ENCODE peak calls at places on chromosomes 12 and 14, in five cellular contexts. A is GM12891, R is breast epithelium, L is suprapubic skin, S is uterus. U is an unnamed sample.

GRCh38 chr14:67514650-67515385 is 18.3 kb upstream of the PLEKHH1 start:
- DNase-seq in R (no peak), S (peak; percentile 34), A (peak; percentile 63), L (no peak), U (peak; percentile 58)

GRCh38 chr12:3728686-3729085 is 24.2 kb downstream of the CRACR2A start:
- DNase-seq in A (no peak), R (no peak), S (no peak), L (no peak), U (no peak)

GRCh38 chr14:100122481-100123215 is 36.8 kb downstream of the DEGS2 start:
- DNase-seq in L (no peak), S (no peak), A (no peak), R (no peak), U (no peak)

GRCh38 chr12:132559652-132560420 is 50.5 kb downstream of the LRCOL1 start:
- DNase-seq in S (no peak), R (no peak), A (peak; percentile 79), L (no peak), U (peak; percentile 50)

GRCh38 chr14:72744416-72745120 is 149.3 kb downstream of the DPF3 start:
- DNase-seq in L (no peak), S (no peak), R (no peak), A (no peak), U (no peak)

GRCh38 chr12:64893961-64894360 is 69.5 kb downstream of the TBC1D30 start:
- DNase-seq in R (no peak), A (no peak), S (no peak), L (no peak), U (no peak)

GRCh38 chr12:111581434-111582132 is 17.5 kb downstream of the ATXN2 start:
- DNase-seq in L (no peak), R (no peak), S (no peak), A (no peak), U (no peak)

GRCh38 chr12:29343022-29343799 is 37.8 kb downstream of the ERGIC2 start:
- DNase-seq in S (no peak), A (no peak), R (no peak), L (no peak), U (no peak)

GRCh38 chr14:104087981-104088850 is 2.7 kb downstream of the ASPG start:
- DNase-seq in L (no peak), R (no peak), A (no peak), S (peak; percentile 14), U (peak; percentile 10)

GRCh38 chr12:1920971-1921370 is 2.5 kb upstream of the CACNA2D4 start:
- DNase-seq in A (no peak), R (no peak), S (no peak), L (peak; percentile 78), U (peak; percentile 38)

GRCh38 chr14:55057919-55058318 is 6.5 kb downstream of the MAPK1IP1L start:
- DNase-seq in A (no peak), S (no peak), L (no peak), R (no peak), U (no peak)

GRCh38 chr12:39605501-39605900 is 14.1 kb downstream of the ABCD2 start:
- DNase-seq in S (no peak), R (no peak), A (no peak), L (no peak), U (no peak)

GRCh38 chr14:103880334-103880985 is 33.1 kb upstream of the PPP1R13B start:
- DNase-seq in A (no peak), L (peak; percentile 92), S (peak; percentile 73), R (peak; percentile 85), U (peak; percentile 87)

GRCh38 chr12:120497524-120498150 is 1.7 kb downstream of the DYNLL1 start:
- DNase-seq in L (no peak), R (peak; percentile 25), S (no peak), A (no peak), U (no peak)

GRCh38 chr12:88934163-88934747 is 354.0 kb upstream of the KITLG start:
- DNase-seq in L (no peak), R (no peak), A (no peak), S (no peak), U (no peak)

GRCh38 chr12:111558107-111558376 is 41.1 kb downstream of the ATXN2 start:
- DNase-seq in A (no peak), S (no peak), L (no peak), R (no peak), U (no peak)

GRCh38 chr14:25048170-25049126 is 1.5 kb downstream of the STXBP6 start:
- DNase-seq in L (no peak), S (peak; percentile 58), A (no peak), R (no peak), U (no peak)

GRCh38 chr14:71620401-71620800 is 311.8 kb upstream of the RGS6 start:
- DNase-seq in A (no peak), L (no peak), S (no peak), R (no peak), U (no peak)

GRCh38 chr14:54048311-54048710 is 91.7 kb upstream of the BMP4 start:
- DNase-seq in A (no peak), S (no peak), R (no peak), L (no peak), U (no peak)

GRCh38 chr14:65664436-65664835 is 251.9 kb downstream of the FUT8 start:
- DNase-seq in L (no peak), S (no peak), A (no peak), R (no peak), U (no peak)

GRCh38 chr12:107731376-107731775 is 29.6 kb downstream of the PRDM4 start:
- DNase-seq in L (no peak), A (no peak), R (no peak), S (no peak), U (no peak)

GRCh38 chr12:70426620-70427019 is 60.5 kb downstream of the KCNMB4 start:
- DNase-seq in A (no peak), S (no peak), L (no peak), R (no peak), U (no peak)

GRCh38 chr12:66241061-66242043 is 52.3 kb downstream of the IRAK3 start:
- DNase-seq in L (no peak), R (no peak), S (no peak), A (no peak), U (peak; percentile 13)

GRCh38 chr14:49464885-49465284 is 121.3 kb downstream of the RPS29 start:
- DNase-seq in S (no peak), L (no peak), R (no peak), A (no peak), U (no peak)

GRCh38 chr12:78790148-78790547 is 74.4 kb upstream of the SYT1 start:
- DNase-seq in R (no peak), L (no peak), S (no peak), A (no peak), U (no peak)

GRCh38 chr12:131346578-131347344 is 364.1 kb upstream of the SFSWAP start:
- DNase-seq in A (no peak), L (no peak), S (no peak), R (no peak), U (no peak)

GRCh38 chr12:15601210-15601800 is 187.9 kb downstream of the EPS8 start:
- DNase-seq in L (no peak), S (no peak), R (no peak), A (no peak), U (no peak)

GRCh38 chr14:90758959-90759358 is 57.3 kb downstream of the TTC7B start:
- DNase-seq in L (peak; percentile 84), S (peak; percentile 65), A (no peak), R (peak; percentile 28), U (peak; percentile 45)

GRCh38 chr14:90756755-90757345 is 59.4 kb downstream of the TTC7B start:
- DNase-seq in L (peak; percentile 41), S (no peak), A (no peak), R (no peak), U (no peak)

GRCh38 chr14:90757452-90757851 is 58.8 kb downstream of the TTC7B start:
- DNase-seq in L (no peak), R (no peak), A (no peak), S (no peak), U (no peak)

GRCh38 chr14:90759370-90760054 is 56.7 kb downstream of the TTC7B start:
- DNase-seq in L (peak; percentile 53), S (no peak), R (no peak), A (no peak), U (no peak)

DNA sequence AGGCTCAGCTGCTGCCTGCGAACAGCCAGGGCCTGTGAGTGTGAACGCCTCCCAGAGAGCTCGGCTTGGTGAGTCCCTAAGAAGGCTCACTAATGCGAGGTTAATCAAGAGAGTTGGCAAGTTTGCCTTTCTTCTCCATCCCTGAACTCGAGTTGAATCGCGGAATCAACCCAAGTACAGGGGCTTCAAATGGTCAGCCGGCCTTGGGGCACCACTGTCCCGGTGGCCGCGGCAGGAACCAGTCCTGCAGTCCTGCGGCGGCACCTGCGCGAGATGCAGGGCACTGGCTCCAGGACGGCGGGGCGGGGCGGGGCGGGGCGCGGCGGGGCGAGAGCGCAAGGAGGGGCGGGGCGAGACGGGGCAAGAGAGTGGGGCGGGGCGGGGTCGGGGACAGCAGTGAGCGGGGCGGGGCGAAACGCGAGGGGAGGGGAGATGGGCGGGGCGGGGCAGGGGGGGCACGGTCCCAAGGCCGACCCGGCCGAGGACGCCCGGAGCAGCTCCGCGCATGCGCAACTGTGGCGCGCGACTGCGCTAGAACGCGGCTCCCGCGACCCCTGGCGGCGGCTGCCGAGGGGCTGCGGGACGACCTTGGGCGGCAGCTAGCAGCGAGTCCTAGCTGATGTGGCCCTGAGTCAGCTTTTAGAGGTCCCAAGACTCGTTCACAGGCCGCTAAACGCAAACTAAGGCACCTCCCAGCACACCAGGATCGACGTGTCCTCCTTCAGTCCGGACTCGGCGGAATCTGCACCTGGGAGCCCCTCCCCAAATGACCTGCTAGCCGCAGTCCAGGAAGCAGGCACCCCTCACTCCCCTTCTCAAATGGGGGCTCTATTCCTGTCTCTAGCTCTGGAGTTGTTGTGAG is 58.0 kb downstream of the TTC7B start:
- DNase-seq in A (peak; percentile 94), R (peak; percentile 85), S (peak; percentile 88), L (peak; percentile 93), U (peak; percentile 94)
- TF ChIP-seq POLR2A in A (no peak), R (no peak), S (peak; percentile 58), L (no peak), U (peak; percentile 55)

DNA sequence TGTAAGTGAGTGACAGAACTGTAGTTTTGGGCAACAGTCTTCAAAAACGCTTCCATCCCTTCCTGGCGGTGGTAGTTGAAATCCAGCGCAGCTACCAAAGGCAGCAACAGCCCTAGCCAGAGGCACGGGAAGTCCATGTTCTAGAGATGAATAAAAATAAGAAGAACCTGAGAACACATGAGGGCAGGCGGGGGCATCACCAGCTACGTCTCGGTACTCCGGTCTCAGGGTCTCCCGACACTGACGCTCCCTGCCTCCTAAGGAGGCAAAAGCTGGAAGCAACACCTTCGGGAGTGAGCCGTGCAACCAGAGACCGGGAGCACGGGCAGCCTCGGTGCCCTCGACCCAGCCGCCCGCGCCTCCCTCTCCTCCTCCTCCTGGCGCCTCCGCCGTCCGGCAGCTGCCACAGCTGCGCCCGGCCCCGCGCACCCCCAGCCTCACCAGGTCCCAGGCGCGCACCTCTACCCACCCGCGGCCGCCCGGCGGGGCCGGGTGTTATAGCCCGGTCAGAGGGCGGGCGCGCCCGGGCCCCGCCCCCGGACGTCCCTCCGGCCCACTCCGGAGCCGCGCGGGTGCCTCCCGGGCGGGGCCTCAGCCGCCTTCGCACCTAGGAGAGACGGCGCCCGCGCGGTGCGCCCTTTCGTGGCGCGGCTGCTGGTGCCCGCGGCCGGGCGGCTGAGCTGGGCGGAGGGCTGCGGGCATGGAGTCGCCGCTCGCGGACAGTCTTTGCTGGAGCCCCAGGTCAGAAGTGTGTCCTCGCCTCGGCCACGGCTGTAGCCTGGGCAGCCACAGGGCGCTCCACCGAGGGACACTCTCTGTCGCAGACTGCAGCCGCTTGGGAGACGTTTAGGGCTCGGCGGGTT is at the start of gene CPM:
- DNase-seq in A (peak; percentile 81), R (peak; percentile 33), L (no peak), S (peak; percentile 18), U (peak; percentile 63)
- TF ChIP-seq POLR2A in A (no peak), R (no peak), L (no peak), S (peak; percentile 56), U (peak; percentile 74)

GRCh38 chr12:104958009-104958945 is at the start of gene SLC41A2:
- DNase-seq in A (peak; percentile 83), L (peak; percentile 86), R (peak; percentile 62), S (peak; percentile 88), U (peak; percentile 94)
- TF ChIP-seq POLR2A in A (peak; percentile 43), L (no peak), R (no peak), S (peak; percentile 53), U (peak; percentile 66)

GRCh38 chr12:32284561-32284960 is 114.8 kb upstream of the FGD4 start:
- DNase-seq in S (no peak), A (no peak), R (no peak), L (no peak), U (no peak)
- TF ChIP-seq POLR2A in S (no peak), A (no peak), R (no peak), L (no peak), U (no peak)

U was measured in adrenal gland.